ENCODE peak calls at places on chromosomes 3 and 15, in six cellular contexts. X is lower lobe of right lung, K is breast epithelium, O is fibroblast of pulmonary artery, U is right cardiac atrium, F is GM12865. R is an unnamed sample.

GRCh38 chr15:75684648-75685047 is 28.0 kb downstream of the CSPG4 start:
- DNase-seq in X (no peak), K (no peak), O (no peak), U (no peak), F (no peak), R (no peak)

GRCh38 chr3:69410301-69410700 is 24.4 kb upstream of the FRMD4B start:
- DNase-seq in X (peak; percentile 66), K (peak; percentile 72), O (peak; percentile 75), U (peak; percentile 65), F (peak; percentile 84), R (peak; percentile 36)

GRCh38 chr3:188465311-188465710 is 311.4 kb downstream of the LPP start:
- DNase-seq in X (no peak), K (no peak), O (no peak), U (no peak), F (no peak), R (no peak)

GRCh38 chr15:78212546-78213424 is 21.6 kb downstream of the ACSBG1 start:
- DNase-seq in X (no peak), K (peak; percentile 51), O (peak; percentile 57), U (peak; percentile 85), F (no peak), R (no peak)

GRCh38 chr3:124963755-124964154 is 29.2 kb upstream of the MUC13 start:
- DNase-seq in X (no peak), K (no peak), O (no peak), U (no peak), F (no peak), R (no peak)

GRCh38 chr3:103813955-103814354 is 1379.1 kb downstream of the ZPLD1 start:
- DNase-seq in X (no peak), K (no peak), O (no peak), U (no peak), F (no peak), R (no peak)

GRCh38 chr15:82168296-82168695 is 94.2 kb downstream of the EFL1 start:
- DNase-seq in X (no peak), K (no peak), O (no peak), U (no peak), F (no peak), R (no peak)

GRCh38 chr3:136893848-136894443 is 31.9 kb downstream of the NCK1 start:
- DNase-seq in X (no peak), K (no peak), O (peak; percentile 81), U (no peak), F (no peak), R (no peak)

GRCh38 chr3:195906865-195907729 is 1.3 kb downstream of the TNK2 start:
- DNase-seq in X (peak; percentile 81), K (no peak), O (no peak), U (no peak), F (peak; percentile 86), R (peak; percentile 84)

GRCh38 chr15:39367591-39367990 is 213.3 kb upstream of the THBS1 start:
- DNase-seq in X (no peak), K (no peak), O (no peak), U (no peak), F (no peak), R (no peak)

GRCh38 chr3:140859592-140860336 is 81.9 kb upstream of the SLC25A36 start:
- DNase-seq in X (no peak), K (no peak), O (no peak), U (no peak), F (peak; percentile 59), R (no peak)

GRCh38 chr3:146382386-146382785 is 87.0 kb downstream of the PLSCR2 start:
- DNase-seq in X (no peak), K (no peak), O (peak; percentile 62), U (no peak), F (no peak), R (no peak)

GRCh38 chr15:22831473-22831872 is 7.0 kb upstream of the NIPA2 start:
- DNase-seq in X (no peak), K (no peak), O (peak; percentile 25), U (no peak), F (no peak), R (no peak)

GRCh38 chr3:61702453-61702852 is 141.1 kb downstream of the PTPRG start:
- DNase-seq in X (no peak), K (no peak), O (no peak), U (no peak), F (no peak), R (no peak)

GRCh38 chr3:172357850-172358754 is 90.2 kb downstream of the GHSR start:
- DNase-seq in X (no peak), K (no peak), O (no peak), U (no peak), F (no peak), R (no peak)

GRCh38 chr3:190012784-190013183 is 107.9 kb downstream of the P3H2 start:
- DNase-seq in X (no peak), K (no peak), O (no peak), U (no peak), F (no peak), R (no peak)

GRCh38 chr3:151816091-151816604 is 2.2 kb downstream of the AADAC start:
- DNase-seq in X (no peak), K (no peak), O (peak; percentile 89), U (no peak), F (no peak), R (no peak)

GRCh38 chr3:78255403-78255802 is 1215.5 kb downstream of the ROBO2 start:
- DNase-seq in X (no peak), K (no peak), O (peak; percentile 85), U (no peak), F (no peak), R (no peak)

DNA sequence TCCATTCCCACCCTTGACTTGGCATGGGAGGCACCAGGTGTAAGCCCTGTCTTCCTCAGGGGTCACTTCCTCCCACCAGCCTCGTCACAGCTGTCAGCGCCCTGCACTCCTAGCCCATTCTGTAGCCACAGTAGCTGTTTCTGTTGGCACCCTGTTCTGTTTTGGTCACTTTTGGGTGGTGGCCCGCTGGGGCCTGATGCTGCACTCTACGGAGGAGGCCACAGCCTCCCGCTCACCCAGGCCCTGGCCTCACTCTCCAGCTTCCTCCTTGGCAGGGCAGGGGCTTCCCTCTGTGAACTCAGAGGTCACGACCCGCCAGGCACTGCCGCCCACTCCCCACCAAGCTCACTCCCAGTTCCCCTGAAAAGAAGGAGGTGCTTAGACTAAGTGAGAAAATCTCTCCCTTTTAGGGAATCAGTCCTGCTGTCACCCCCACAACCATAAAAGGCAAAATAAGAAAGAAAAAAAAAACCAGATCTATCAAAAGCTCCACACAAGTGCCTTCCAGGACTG is 68.4 kb downstream of the MGLL start:
- DNase-seq in X (peak; percentile 65), K (no peak), O (no peak), U (no peak), F (peak; percentile 76), R (no peak)
- H3K4me3 ChIP-seq in X (no peak overlapping the region), K (no peak overlapping the region), O (no peak overlapping the region), U (no peak overlapping the region), F (peak overlapping the region; percentile 66), R (no peak overlapping the region)

GRCh38 chr15:64701482-64701881 is 73.9 kb downstream of the RBPMS2 start:
- DNase-seq in X (no peak), K (no peak), O (no peak), U (no peak), F (no peak), R (no peak)
- H3K4me3 ChIP-seq in X (peak overlapping the region; percentile 82), K (peak overlapping the region; percentile 85), O (peak overlapping the region; percentile 88), U (peak overlapping the region; percentile 88), F (peak overlapping the region; percentile 99), R (peak overlapping the region; percentile 12)

GRCh38 chr3:14423963-14424362 is 21.6 kb downstream of the SLC6A6 start:
- DNase-seq in X (no peak), K (no peak), O (no peak), U (no peak), F (peak; percentile 46), R (no peak)

GRCh38 chr3:14425574-14426304 is 23.3 kb downstream of the SLC6A6 start:
- DNase-seq in X (peak; percentile 85), K (no peak), O (no peak), U (no peak), F (peak; percentile 84), R (peak; percentile 33)

GRCh38 chr3:14428087-14429067 is 26.0 kb downstream of the SLC6A6 start:
- DNase-seq in X (no peak), K (no peak), O (no peak), U (no peak), F (peak; percentile 38), R (no peak)

GRCh38 chr3:14424711-14425573 is 22.5 kb downstream of the SLC6A6 start:
- DNase-seq in X (peak; percentile 63), K (no peak), O (no peak), U (no peak), F (peak; percentile 43), R (no peak)

DNA sequence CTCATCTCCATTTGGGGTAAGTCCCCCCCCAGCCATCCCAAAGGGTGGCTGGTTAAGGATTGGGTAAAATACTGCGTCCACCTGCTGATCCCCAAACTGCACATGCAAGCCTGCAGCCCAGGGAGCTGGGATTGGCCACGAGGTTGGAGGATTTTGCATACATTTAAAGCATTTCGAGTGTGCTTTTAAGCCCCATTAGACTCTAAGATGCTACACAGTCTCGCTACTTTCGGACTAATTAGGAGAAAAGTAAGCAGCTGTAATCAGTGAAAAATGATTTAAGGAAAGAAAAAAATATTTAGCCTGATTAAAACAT is 23.9 kb downstream of the SLC6A6 start:
- DNase-seq in X (no peak), K (no peak), O (no peak), U (no peak), F (no peak), R (no peak)
- H3K4me3 ChIP-seq in X (no peak overlapping the region), K (no peak overlapping the region), O (no peak overlapping the region), U (no peak overlapping the region), F (no peak overlapping the region), R (no peak overlapping the region)

GRCh38 chr3:128484404-128485282 is 8.4 kb downstream of the GATA2 start:
- DNase-seq in X (peak; percentile 22), K (no peak), O (no peak), U (no peak), F (no peak), R (peak; percentile 2)

GRCh38 chr3:128486692-128487537 is 6.1 kb downstream of the GATA2 start:
- DNase-seq in X (peak; percentile 46), K (no peak), O (peak; percentile 49), U (peak; percentile 50), F (no peak), R (no peak)

GRCh38 chr3:128483657-128484403 is 9.2 kb downstream of the GATA2 start:
- DNase-seq in X (peak; percentile 38), K (no peak), O (no peak), U (no peak), F (no peak), R (no peak)

GRCh38 chr3:128486157-128486691 is 6.8 kb downstream of the GATA2 start:
- DNase-seq in X (no peak), K (no peak), O (no peak), U (no peak), F (no peak), R (no peak)

DNA sequence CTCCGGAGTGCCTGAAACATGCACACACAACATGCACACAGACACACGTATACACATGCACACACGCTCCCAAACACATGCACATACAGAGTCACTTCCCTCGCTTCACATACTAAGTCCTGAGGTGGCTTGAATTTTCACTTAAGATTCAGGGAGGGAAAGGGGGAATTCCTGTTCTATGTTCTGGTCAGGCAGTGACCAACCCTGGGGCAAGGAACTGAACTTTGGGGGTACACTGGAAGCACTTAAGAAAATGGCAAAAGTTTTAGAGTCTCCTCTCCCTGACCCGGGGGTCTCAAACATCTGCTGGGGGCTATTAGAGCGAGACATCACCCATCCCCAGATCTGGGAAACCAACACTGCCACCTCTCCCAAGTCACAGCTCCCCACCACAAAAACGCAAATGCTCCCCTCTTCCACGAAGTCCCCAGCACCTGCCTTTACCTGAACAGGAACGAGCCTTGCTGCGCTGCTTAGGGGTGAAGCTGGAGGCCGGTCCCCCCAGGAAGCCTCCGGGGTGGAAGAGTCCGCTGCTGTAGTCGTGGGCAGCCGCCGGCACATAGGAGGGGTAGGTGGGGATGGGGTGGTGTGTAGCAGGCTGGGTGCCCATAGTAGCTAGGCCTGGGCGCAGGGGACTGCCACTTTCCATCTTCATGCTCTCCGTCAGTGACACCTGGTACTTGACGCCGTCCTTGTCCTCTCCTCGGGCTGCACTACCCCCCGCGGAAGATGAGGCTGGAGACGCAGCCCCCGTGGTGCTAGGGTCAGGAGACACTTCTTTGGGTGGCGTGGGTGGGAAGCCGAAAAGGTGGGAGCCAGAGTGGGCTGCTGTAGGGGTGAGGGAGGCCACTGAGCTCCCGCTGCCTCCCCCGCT is 7.5 kb downstream of the GATA2 start:
- DNase-seq in X (peak; percentile 41), K (no peak), O (no peak), U (no peak), F (no peak), R (no peak)
- H3K4me3 ChIP-seq in X (peak overlapping the region; percentile 65), K (peak overlapping the region; percentile 76), O (peak overlapping the region; percentile 84), U (peak overlapping the region; percentile 3), F (no peak overlapping the region), R (no peak overlapping the region)

R was measured in naive thymus-derived CD4-positive, alpha-beta T cell.